ENCODE peak calls at places on chromosomes 7 and 10, in six cellular contexts. T, D, N, W, Z and O are unnamed samples.
A peak's percentile ranks its signal among the peaks of the same experiment; 100 is the strongest.

GRCh38 chr7:128266891-128267839 is 26.1 kb downstream of the LEP start:
- DNase-seq in D (peak; percentile 83), T (peak; percentile 48), N (no peak), W (peak; percentile 25), Z (peak; percentile 30), O (no peak)

GRCh38 chr10:79273603-79274002 is 73.7 kb upstream of the PPIF start:
- DNase-seq in Z (no peak), T (no peak), N (no peak), W (no peak), D (no peak), O (no peak)

GRCh38 chr10:69647101-69647500 is 17.1 kb downstream of the FAM241B start:
- DNase-seq in D (no peak), T (no peak), N (no peak), Z (no peak), W (no peak), O (no peak)

GRCh38 chr10:11246752-11247467 is 229.2 kb downstream of the CELF2 start:
- DNase-seq in W (no peak), Z (no peak), D (no peak), N (no peak), T (no peak), O (no peak)

GRCh38 chr7:88203401-88203800 is 16.4 kb downstream of the SRI start:
- DNase-seq in W (no peak), N (no peak), Z (no peak), T (no peak), D (no peak), O (no peak)

GRCh38 chr7:114432627-114433026 is 18.0 kb downstream of the FOXP2 start:
- DNase-seq in Z (no peak), W (no peak), T (no peak), N (no peak), D (no peak), O (no peak)

GRCh38 chr7:108358553-108358952 is 97.7 kb downstream of the NRCAM start:
- DNase-seq in Z (peak; percentile 16), D (peak; percentile 79), T (peak; percentile 89), N (no peak), W (peak; percentile 91), O (no peak)

GRCh38 chr10:109633846-109634245 is 289.5 kb downstream of the XPNPEP1 start:
- DNase-seq in N (no peak), D (no peak), Z (no peak), W (peak; percentile 18), T (peak; percentile 10), O (no peak)

GRCh38 chr7:50304158-50304910 is at the start of gene IKZF1:
- DNase-seq in D (no peak), N (no peak), T (no peak), Z (no peak), W (no peak), O (peak; percentile 72)

GRCh38 chr7:95933618-95934017 is 161.3 kb downstream of the DYNC1I1 start:
- DNase-seq in D (peak; percentile 83), Z (no peak), W (no peak), N (no peak), T (no peak), O (no peak)

GRCh38 chr10:35127289-35127891 is 744 bp downstream of the CREM start:
- DNase-seq in W (peak; percentile 81), N (peak; percentile 57), Z (peak; percentile 16), D (no peak), T (peak; percentile 68), O (no peak)

GRCh38 chr10:99872367-99873162 is 90.1 kb downstream of the ABCC2 start:
- DNase-seq in T (peak; percentile 42), N (no peak), Z (no peak), D (no peak), W (peak; percentile 54), O (no peak)

GRCh38 chr7:24139996-24140395 is 144.0 kb upstream of the NPY start:
- DNase-seq in T (no peak), N (no peak), W (no peak), D (no peak), Z (no peak), O (no peak)

GRCh38 chr7:11615163-11615562 is 216.8 kb downstream of the THSD7A start:
- DNase-seq in Z (no peak), D (no peak), W (no peak), N (no peak), T (no peak), O (no peak)

GRCh38 chr7:26948617-26949118 is 84.3 kb upstream of the SKAP2 start:
- DNase-seq in W (no peak), D (no peak), N (no peak), Z (no peak), T (no peak), O (no peak)

GRCh38 chr10:87546971-87547413 is 42.3 kb downstream of the MINPP1 start:
- DNase-seq in T (no peak), W (peak; percentile 81), Z (no peak), D (no peak), N (no peak), O (no peak)

GRCh38 chr7:71236488-71237179 is 104.7 kb downstream of the GALNT17 start:
- DNase-seq in N (no peak), W (no peak), T (no peak), Z (no peak), D (no peak), O (no peak)

GRCh38 chr7:139532636-139533035 is 9.2 kb downstream of the CLEC2L start:
- DNase-seq in T (no peak), Z (no peak), D (no peak), W (no peak), N (no peak), O (no peak)

GRCh38 chr10:130020651-130021372 is 56.7 kb upstream of the EBF3 start:
- DNase-seq in W (no peak), T (no peak), Z (no peak), D (no peak), N (no peak), O (no peak)

GRCh38 chr10:50615654-50616053 is 8.1 kb downstream of the SGMS1 start:
- DNase-seq in T (no peak), W (no peak), D (no peak), N (no peak), Z (no peak), O (no peak)

GRCh38 chr10:78015546-78015945 is 13.8 kb downstream of the POLR3A start:
- DNase-seq in D (no peak), Z (no peak), N (no peak), T (no peak), W (no peak), O (no peak)

GRCh38 chr10:122157451-122157850 is 113.6 kb upstream of the BTBD16 start:
- DNase-seq in D (no peak), N (no peak), T (no peak), W (no peak), Z (no peak), O (no peak)

GRCh38 chr7:66013938-66014337 is 31.9 kb upstream of the GUSB start:
- DNase-seq in N (no peak), W (peak; percentile 58), Z (peak; percentile 15), D (no peak), T (peak; percentile 56), O (no peak)

GRCh38 chr10:132478341-132479023 is 59.1 kb upstream of the INPP5A start:
- DNase-seq in W (no peak), T (no peak), Z (no peak), D (no peak), N (no peak), O (no peak)

GRCh38 chr10:12350925-12351324 is 1.6 kb downstream of the CAMK1D start:
- DNase-seq in Z (no peak), W (no peak), N (no peak), T (no peak), D (no peak), O (no peak)

GRCh38 chr7:118615686-118616085 is 391.2 kb downstream of the ANKRD7 start:
- DNase-seq in W (no peak), T (no peak), N (no peak), Z (no peak), D (no peak), O (no peak)

GRCh38 chr7:33369888-33370287 is 240.5 kb downstream of the BBS9 start:
- DNase-seq in N (no peak), Z (no peak), T (no peak), W (no peak), D (no peak), O (no peak)

GRCh38 chr7:28130277-28130676 is 50.3 kb downstream of the JAZF1 start:
- DNase-seq in T (peak; percentile 39), Z (no peak), N (no peak), D (no peak), W (peak; percentile 52), O (no peak)

GRCh38 chr7:156816943-156817572 is 75.9 kb downstream of the LMBR1 start:
- DNase-seq in N (no peak), D (peak; percentile 2), T (peak; percentile 30), W (peak; percentile 49), Z (no peak), O (no peak)